ENCODE peak calls at places on chromosomes 2 and 18, in five cellular contexts. One of them, this sample, is unnamed.

GRCh38 chr18:13448028-13448795 is 229.7 kb downstream of the LDLRAD4 start:
- DNase-seq in GM23338: no peak
- DNase-seq in prostate gland: no peak
- DNase-seq in upper lobe of left lung: no peak
- DNase-seq in GM12878: no peak
- DNase-seq in this sample: no peak

GRCh38 chr2:50720695-50721314 is 311.1 kb downstream of the NRXN1 start:
- DNase-seq in GM23338: peak
- DNase-seq in prostate gland: no peak
- DNase-seq in upper lobe of left lung: no peak
- DNase-seq in GM12878: no peak
- DNase-seq in this sample: no peak

GRCh38 chr2:46241344-46241743 is 55.9 kb upstream of the EPAS1 start:
- DNase-seq in GM23338: no peak
- DNase-seq in prostate gland: no peak
- DNase-seq in upper lobe of left lung: no peak
- DNase-seq in GM12878: no peak
- DNase-seq in this sample: no peak

GRCh38 chr18:55853268-55853667 is 265.3 kb upstream of the TCF4 start:
- DNase-seq in GM23338: no peak
- DNase-seq in prostate gland: no peak
- DNase-seq in upper lobe of left lung: no peak
- DNase-seq in GM12878: no peak
- DNase-seq in this sample: no peak

GRCh38 chr2:181395871-181396574 is 61.2 kb upstream of the ITGA4 start:
- DNase-seq in GM23338: no peak
- DNase-seq in prostate gland: no peak
- DNase-seq in upper lobe of left lung: no peak
- DNase-seq in GM12878: no peak
- DNase-seq in this sample: no peak

GRCh38 chr18:62585274-62586147 is 62.7 kb downstream of the ZCCHC2 start:
- DNase-seq in GM23338: no peak
- DNase-seq in prostate gland: no peak
- DNase-seq in upper lobe of left lung: no peak
- DNase-seq in GM12878: no peak
- DNase-seq in this sample: no peak

GRCh38 chr18:58429442-58429841 is 199.4 kb downstream of the ALPK2 start:
- DNase-seq in GM23338: no peak
- DNase-seq in prostate gland: no peak
- DNase-seq in upper lobe of left lung: no peak
- DNase-seq in GM12878: no peak
- DNase-seq in this sample: no peak

GRCh38 chr2:69514406-69514805 is 77.2 kb upstream of the NFU1 start:
- DNase-seq in GM23338: peak
- DNase-seq in prostate gland: no peak
- DNase-seq in upper lobe of left lung: no peak
- DNase-seq in GM12878: no peak
- DNase-seq in this sample: no peak

GRCh38 chr18:2050016-2050415 is 521.3 kb downstream of the METTL4 start:
- DNase-seq in GM23338: no peak
- DNase-seq in prostate gland: no peak
- DNase-seq in upper lobe of left lung: no peak
- DNase-seq in GM12878: no peak
- DNase-seq in this sample: no peak

GRCh38 chr18:28126768-28127167 is 50.2 kb downstream of the CDH2 start:
- DNase-seq in GM23338: no peak
- DNase-seq in prostate gland: no peak
- DNase-seq in upper lobe of left lung: no peak
- DNase-seq in GM12878: no peak
- DNase-seq in this sample: no peak

GRCh38 chr2:26581266-26581990 is 59.7 kb downstream of the CIB4 start:
- DNase-seq in GM23338: no peak
- DNase-seq in prostate gland: no peak
- DNase-seq in upper lobe of left lung: peak
- DNase-seq in GM12878: no peak
- DNase-seq in this sample: no peak

GRCh38 chr2:135899567-135899966 is 23.3 kb upstream of the MCM6 start:
- DNase-seq in GM23338: no peak
- DNase-seq in prostate gland: no peak
- DNase-seq in upper lobe of left lung: no peak
- DNase-seq in GM12878: no peak
- DNase-seq in this sample: no peak

GRCh38 chr2:170571612-170572011 is 143.5 kb upstream of the SP5 start:
- DNase-seq in GM23338: no peak
- DNase-seq in prostate gland: no peak
- DNase-seq in upper lobe of left lung: no peak
- DNase-seq in GM12878: no peak
- DNase-seq in this sample: no peak

GRCh38 chr2:118852605-118853128 is 5.2 kb upstream of the EN1 start:
- DNase-seq in GM23338: no peak
- DNase-seq in prostate gland: no peak
- DNase-seq in upper lobe of left lung: no peak
- DNase-seq in GM12878: no peak
- DNase-seq in this sample: no peak

GRCh38 chr18:11065061-11065460 is 84.3 kb downstream of the PIEZO2 start:
- DNase-seq in GM23338: no peak
- DNase-seq in prostate gland: no peak
- DNase-seq in upper lobe of left lung: no peak
- DNase-seq in GM12878: no peak
- DNase-seq in this sample: no peak

GRCh38 chr2:147600223-147600622 is 244.6 kb upstream of the ACVR2A start:
- DNase-seq in GM23338: no peak
- DNase-seq in prostate gland: peak
- DNase-seq in upper lobe of left lung: no peak
- DNase-seq in GM12878: no peak
- DNase-seq in this sample: no peak

GRCh38 chr2:179817181-179817841 is 44.1 kb downstream of the ZNF385B start:
- DNase-seq in GM23338: no peak
- DNase-seq in prostate gland: no peak
- DNase-seq in upper lobe of left lung: no peak
- DNase-seq in GM12878: no peak
- DNase-seq in this sample: no peak

GRCh38 chr2:31335921-31336570 is 78.5 kb downstream of the XDH start:
- DNase-seq in GM23338: no peak
- DNase-seq in prostate gland: no peak
- DNase-seq in upper lobe of left lung: no peak
- DNase-seq in GM12878: no peak
- DNase-seq in this sample: no peak

DNA sequence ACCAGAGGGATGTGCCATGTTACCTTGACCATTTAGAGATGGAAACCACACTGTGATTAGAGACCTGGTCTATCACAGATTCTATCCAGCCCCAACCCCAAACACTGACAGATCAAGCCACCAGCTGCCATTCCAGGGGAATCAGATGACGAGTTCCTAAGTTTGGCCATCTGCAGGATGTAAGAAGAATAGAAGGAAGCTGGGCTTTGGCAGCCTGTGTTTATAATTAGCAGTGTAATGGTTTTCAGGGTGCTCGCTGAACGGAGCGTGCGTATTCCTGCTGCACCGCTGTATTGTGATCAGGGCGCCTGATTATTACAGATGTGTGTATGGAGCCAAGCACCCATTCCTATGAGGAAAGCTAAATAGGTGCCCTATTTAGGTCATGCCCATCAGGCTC is 138.1 kb downstream of the LRRC30 start:
- DNase-seq in GM23338: peak
- DNase-seq in prostate gland: no peak
- DNase-seq in upper lobe of left lung: peak
- DNase-seq in GM12878: no peak
- DNase-seq in this sample: no peak
- TF ChIP-seq POLR2AphosphoS5 in GM23338: no peak
- TF ChIP-seq POLR2AphosphoS5 in prostate gland: no peak
- TF ChIP-seq POLR2AphosphoS5 in upper lobe of left lung: peak
- TF ChIP-seq POLR2AphosphoS5 in GM12878: no peak
- TF ChIP-seq POLR2AphosphoS5 in this sample: no peak

GRCh38 chr2:236109473-236109872 is 58.7 kb downstream of the GBX2 start:
- DNase-seq in GM23338: no peak
- DNase-seq in prostate gland: no peak
- DNase-seq in upper lobe of left lung: no peak
- DNase-seq in GM12878: no peak
- DNase-seq in this sample: no peak
- H3K4me3 ChIP-seq in GM23338: no peak
- H3K4me3 ChIP-seq in prostate gland: no peak
- H3K4me3 ChIP-seq in upper lobe of left lung: no peak
- H3K4me3 ChIP-seq in GM12878: no peak
- H3K4me3 ChIP-seq in this sample: no peak

DNA sequence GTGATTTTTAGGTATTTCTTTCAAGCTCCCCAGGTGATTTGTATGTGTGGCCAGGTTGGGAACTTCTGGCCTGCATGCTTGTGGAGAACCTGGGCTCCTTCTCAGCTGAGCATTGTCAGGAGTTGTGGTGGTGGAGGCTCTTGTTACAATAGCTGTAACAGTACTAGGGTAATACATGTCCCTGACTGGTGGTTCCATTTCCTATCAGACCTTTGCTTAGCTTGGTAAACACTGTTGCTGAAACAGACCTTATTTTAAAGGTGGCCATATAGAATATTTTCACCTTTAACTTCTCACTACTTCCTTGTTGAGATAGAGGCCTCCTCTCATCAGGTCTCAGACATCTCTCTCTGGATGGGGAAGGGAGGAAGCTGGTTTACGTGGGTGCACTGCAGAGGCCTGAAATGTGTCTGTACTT is 79.2 kb downstream of the SETBP1 start:
- DNase-seq in GM23338: no peak
- DNase-seq in prostate gland: no peak
- DNase-seq in upper lobe of left lung: no peak
- DNase-seq in GM12878: peak
- DNase-seq in this sample: no peak
- H3K27ac ChIP-seq in GM23338: no peak
- H3K27ac ChIP-seq in prostate gland: no peak
- H3K27ac ChIP-seq in upper lobe of left lung: no peak
- H3K27ac ChIP-seq in GM12878: peak
- H3K27ac ChIP-seq in this sample: no peak

GRCh38 chr2:202317080-202317859 is 51.7 kb downstream of the NOP58 start:
- DNase-seq in GM23338: peak
- DNase-seq in prostate gland: peak
- DNase-seq in upper lobe of left lung: peak
- DNase-seq in GM12878: no peak
- DNase-seq in this sample: no peak
- TF ChIP-seq POLR2AphosphoS5 in GM23338: no peak
- TF ChIP-seq POLR2AphosphoS5 in prostate gland: peak
- TF ChIP-seq POLR2AphosphoS5 in upper lobe of left lung: peak
- TF ChIP-seq POLR2AphosphoS5 in GM12878: no peak
- TF ChIP-seq POLR2AphosphoS5 in this sample: peak

GRCh38 chr2:65300134-65300771 is 72.6 kb downstream of the ACTR2 start:
- DNase-seq in GM23338: no peak
- DNase-seq in prostate gland: peak
- DNase-seq in upper lobe of left lung: peak
- DNase-seq in GM12878: no peak
- DNase-seq in this sample: no peak
- H3K4me3 ChIP-seq in GM23338: no peak
- H3K4me3 ChIP-seq in prostate gland: no peak
- H3K4me3 ChIP-seq in upper lobe of left lung: no peak
- H3K4me3 ChIP-seq in GM12878: no peak
- H3K4me3 ChIP-seq in this sample: peak

GRCh38 chr2:215535125-215535668 is 99.3 kb upstream of the FN1 start:
- DNase-seq in GM23338: no peak
- DNase-seq in prostate gland: no peak
- DNase-seq in upper lobe of left lung: no peak
- DNase-seq in GM12878: no peak
- DNase-seq in this sample: peak

GRCh38 chr2:215537621-215538020 is 101.8 kb upstream of the FN1 start:
- DNase-seq in GM23338: peak
- DNase-seq in prostate gland: no peak
- DNase-seq in upper lobe of left lung: no peak
- DNase-seq in GM12878: no peak
- DNase-seq in this sample: peak

GRCh38 chr2:215532844-215533243 is 97.0 kb upstream of the FN1 start:
- DNase-seq in GM23338: no peak
- DNase-seq in prostate gland: no peak
- DNase-seq in upper lobe of left lung: no peak
- DNase-seq in GM12878: no peak
- DNase-seq in this sample: no peak

GRCh38 chr2:215535726-215536125 is 99.9 kb upstream of the FN1 start:
- DNase-seq in GM23338: no peak
- DNase-seq in prostate gland: no peak
- DNase-seq in upper lobe of left lung: no peak
- DNase-seq in GM12878: no peak
- DNase-seq in this sample: no peak

GRCh38 chr2:215536476-215536875 is 100.6 kb upstream of the FN1 start:
- DNase-seq in GM23338: no peak
- DNase-seq in prostate gland: no peak
- DNase-seq in upper lobe of left lung: no peak
- DNase-seq in GM12878: no peak
- DNase-seq in this sample: no peak
- H3K27ac ChIP-seq in GM23338: no peak
- H3K27ac ChIP-seq in prostate gland: no peak
- H3K27ac ChIP-seq in upper lobe of left lung: peak
- H3K27ac ChIP-seq in GM12878: no peak
- H3K27ac ChIP-seq in this sample: peak

GRCh38 chr2:113978524-113979171 is 88.8 kb downstream of the ACTR3 start:
- DNase-seq in GM23338: no peak
- DNase-seq in prostate gland: no peak
- DNase-seq in upper lobe of left lung: no peak
- DNase-seq in GM12878: no peak
- DNase-seq in this sample: no peak

GRCh38 chr2:113976277-113976928 is 86.5 kb downstream of the ACTR3 start:
- DNase-seq in GM23338: no peak
- DNase-seq in prostate gland: no peak
- DNase-seq in upper lobe of left lung: no peak
- DNase-seq in GM12878: no peak
- DNase-seq in this sample: no peak

GRCh38 chr2:113977060-113977659 is 87.3 kb downstream of the ACTR3 start:
- DNase-seq in GM23338: no peak
- DNase-seq in prostate gland: no peak
- DNase-seq in upper lobe of left lung: no peak
- DNase-seq in GM12878: no peak
- DNase-seq in this sample: no peak

GRCh38 chr2:113979172-113980128 is 89.6 kb downstream of the ACTR3 start:
- DNase-seq in GM23338: peak
- DNase-seq in prostate gland: no peak
- DNase-seq in upper lobe of left lung: no peak
- DNase-seq in GM12878: no peak
- DNase-seq in this sample: no peak

DNA sequence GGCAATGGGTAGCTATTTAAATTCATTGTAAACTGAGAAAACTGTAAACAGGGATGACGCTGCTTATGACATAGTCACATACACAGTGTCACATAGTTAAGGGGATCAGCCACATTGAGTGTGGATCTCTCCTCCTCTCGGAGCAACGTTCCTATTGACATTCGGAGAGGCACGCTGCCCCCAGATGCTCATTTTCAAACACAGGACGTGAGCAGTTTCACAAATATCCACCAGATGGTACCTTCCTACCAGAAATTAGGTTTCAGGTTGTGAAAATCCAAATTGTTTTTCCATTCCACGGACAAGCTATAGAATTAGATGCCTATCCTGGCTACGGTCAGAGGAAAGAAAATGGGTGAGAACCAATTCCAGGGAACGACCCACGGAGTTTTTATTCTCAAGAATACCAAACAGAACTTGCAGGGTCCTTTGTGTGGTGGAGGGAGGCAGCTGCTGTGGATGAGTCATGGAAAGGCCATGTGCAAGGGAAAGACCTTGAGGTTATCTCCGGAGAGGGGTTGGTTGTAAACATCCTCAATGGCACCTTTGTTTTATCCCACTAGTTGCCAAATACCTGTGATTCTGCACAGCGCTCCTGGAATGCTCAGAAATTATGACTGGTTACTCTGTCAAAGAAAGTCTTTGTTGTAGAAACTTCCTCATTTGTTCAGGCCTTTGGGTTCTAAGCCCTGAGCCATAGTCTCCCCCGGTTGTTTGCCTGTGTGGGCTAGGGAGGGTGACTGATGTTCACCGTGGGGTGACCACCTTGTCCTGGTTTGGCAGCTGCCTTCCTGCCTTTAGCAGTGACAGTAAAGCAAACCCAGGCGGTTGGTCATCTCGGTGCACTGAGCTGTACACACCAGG is 88.0 kb downstream of the ACTR3 start:
- DNase-seq in GM23338: peak
- DNase-seq in prostate gland: no peak
- DNase-seq in upper lobe of left lung: no peak
- DNase-seq in GM12878: no peak
- DNase-seq in this sample: no peak
- TF ChIP-seq POLR2AphosphoS5 in GM23338: no peak
- TF ChIP-seq POLR2AphosphoS5 in prostate gland: no peak
- TF ChIP-seq POLR2AphosphoS5 in upper lobe of left lung: no peak
- TF ChIP-seq POLR2AphosphoS5 in GM12878: no peak
- TF ChIP-seq POLR2AphosphoS5 in this sample: no peak

This sample was measured in SK-N-MC.